ENCODE peak calls at places on chromosome 4, in seven cellular contexts. H is SJSA1, F is OCI-LY7, E is mesendoderm, O is IMR-90, D is left lung, N is Peyer's patch. X is an unnamed sample. For H3K4me1, the result is how much of the 10 kb centered on the place peaks cover.

GRCh38 chr4:4423706-4424498 is 37.0 kb downstream of the NSG1 start:
- DNase-seq in H (peak), F (no peak), E (no peak), O (no peak), D (no peak), N (peak), X (no peak)

GRCh38 chr4:188955066-188955465 is 815.8 kb downstream of the TRIML1 start:
- DNase-seq in H (no peak), F (no peak), E (no peak), O (no peak), D (no peak), N (no peak), X (no peak)

GRCh38 chr4:168864831-168865541 is 145.1 kb downstream of the CBR4 start:
- DNase-seq in H (no peak), F (no peak), E (peak), O (peak), D (no peak), N (no peak), X (no peak)

GRCh38 chr4:54746228-54746627 is 88.5 kb downstream of the KIT start:
- DNase-seq in H (no peak), F (no peak), E (no peak), O (no peak), D (no peak), N (no peak), X (no peak)

GRCh38 chr4:89906787-89907521 is 12.3 kb downstream of the MMRN1 start:
- DNase-seq in H (no peak), F (no peak), E (peak), O (no peak), D (no peak), N (no peak), X (no peak)

GRCh38 chr4:48780867-48781219 is 764 bp upstream of the FRYL start:
- DNase-seq in H (no peak), F (peak), E (no peak), O (peak), D (peak), N (peak), X (peak)

GRCh38 chr4:134885436-134885835 is 683.8 kb upstream of the PABPC4L start:
- DNase-seq in H (no peak), F (no peak), E (no peak), O (no peak), D (no peak), N (no peak), X (no peak)

GRCh38 chr4:182842104-182842600 is 75.0 kb downstream of the DCTD start:
- DNase-seq in H (no peak), F (no peak), E (no peak), O (no peak), D (no peak), N (no peak), X (no peak)

GRCh38 chr4:167537761-167538160 is 303.5 kb upstream of the SPOCK3 start:
- DNase-seq in H (no peak), F (no peak), E (no peak), O (no peak), D (no peak), N (no peak), X (no peak)

GRCh38 chr4:34972189-34972588 is 1272.1 kb downstream of the ARAP2 start:
- DNase-seq in H (no peak), F (no peak), E (no peak), O (no peak), D (no peak), N (no peak), X (no peak)

DNA sequence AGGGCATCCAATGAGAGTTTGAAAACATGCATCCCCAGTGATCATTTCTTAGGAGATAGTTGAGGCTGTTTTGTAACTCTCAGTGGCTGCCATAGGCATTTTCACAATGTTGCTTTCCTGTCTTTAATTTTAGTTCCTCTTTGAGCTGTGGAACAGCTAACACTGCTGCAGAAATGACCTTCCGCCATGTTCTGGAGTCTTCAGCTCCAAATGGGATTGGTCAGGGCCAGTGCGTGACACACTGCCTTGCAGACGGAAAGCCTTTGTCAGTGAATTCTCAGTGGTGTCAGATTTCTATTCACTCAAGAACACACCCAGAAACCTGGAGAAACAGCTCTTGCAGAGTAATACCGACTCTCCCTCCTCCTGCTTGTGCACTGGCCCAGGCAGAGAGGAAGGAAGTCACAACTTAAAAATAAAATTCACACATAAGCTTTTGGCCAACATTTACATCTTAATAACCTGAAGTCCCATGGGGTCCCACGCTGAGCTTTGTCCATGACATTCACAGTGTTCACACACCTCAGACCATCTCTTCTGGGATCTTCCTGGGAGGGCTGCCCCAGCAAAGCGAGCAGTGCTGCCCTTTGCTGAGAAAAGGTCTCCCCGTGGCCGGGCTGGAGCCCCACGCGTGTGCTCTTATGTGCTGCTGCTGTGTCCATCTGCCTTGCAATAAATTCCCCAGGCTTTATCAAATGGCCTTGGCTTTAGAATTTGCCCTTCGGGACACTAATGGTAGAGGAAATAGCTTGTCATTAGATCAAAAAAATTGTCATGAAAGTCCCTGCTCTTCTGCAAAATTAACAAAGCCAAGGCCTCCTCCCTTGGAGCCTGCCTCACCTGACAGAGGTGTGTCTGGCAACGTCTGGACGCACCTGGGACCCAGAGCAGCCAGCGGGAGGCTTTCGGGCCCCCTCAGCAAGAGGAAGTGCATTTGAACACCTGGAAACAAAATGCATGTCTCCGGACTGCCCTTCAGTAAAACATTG is 126.8 kb downstream of the IRF2 start:
- DNase-seq in H (no peak), F (peak), E (peak), O (peak), D (peak), N (peak), X (no peak)
- H3K27ac ChIP-seq in H (no peak), F (peak), E (no peak), O (peak), D (peak), N (peak), X (no peak)

GRCh38 chr4:113146876-113147358 is 97.5 kb downstream of the ANK2 start:
- DNase-seq in H (no peak), F (no peak), E (no peak), O (no peak), D (no peak), N (no peak), X (no peak)
- H3K4me3 ChIP-seq in H (peak), F (no peak), E (no peak), O (peak), D (peak), N (peak), X (no peak)

GRCh38 chr4:122898370-122899150 is 23.8 kb downstream of the NUDT6 start:
- DNase-seq in H (peak), F (no peak), E (no peak), O (peak), D (no peak), N (no peak), X (no peak)
- H3K4me1 ChIP-seq in H (under half), F (under half), E (under half), O (under half), D (under half), N (under half), X (under half)

GRCh38 chr4:38811307-38811706 is 6.7 kb upstream of the TLR1 start:
- DNase-seq in H (no peak), F (no peak), E (no peak), O (no peak), D (no peak), N (no peak), X (no peak)
- H3K27ac ChIP-seq in H (no peak), F (no peak), E (no peak), O (no peak), D (no peak), N (no peak), X (no peak)

GRCh38 chr4:53477666-53478065 is 100.2 kb downstream of the FIP1L1 start:
- DNase-seq in H (no peak), F (no peak), E (no peak), O (peak), D (no peak), N (no peak), X (no peak)

GRCh38 chr4:53474178-53474577 is 96.7 kb downstream of the FIP1L1 start:
- DNase-seq in H (no peak), F (no peak), E (no peak), O (no peak), D (no peak), N (no peak), X (no peak)

GRCh38 chr4:53478671-53479456 is 101.4 kb downstream of the FIP1L1 start:
- DNase-seq in H (no peak), F (no peak), E (no peak), O (peak), D (no peak), N (no peak), X (no peak)

GRCh38 chr4:53477038-53477565 is 99.7 kb downstream of the FIP1L1 start:
- DNase-seq in H (no peak), F (no peak), E (peak), O (peak), D (no peak), N (no peak), X (no peak)

DNA sequence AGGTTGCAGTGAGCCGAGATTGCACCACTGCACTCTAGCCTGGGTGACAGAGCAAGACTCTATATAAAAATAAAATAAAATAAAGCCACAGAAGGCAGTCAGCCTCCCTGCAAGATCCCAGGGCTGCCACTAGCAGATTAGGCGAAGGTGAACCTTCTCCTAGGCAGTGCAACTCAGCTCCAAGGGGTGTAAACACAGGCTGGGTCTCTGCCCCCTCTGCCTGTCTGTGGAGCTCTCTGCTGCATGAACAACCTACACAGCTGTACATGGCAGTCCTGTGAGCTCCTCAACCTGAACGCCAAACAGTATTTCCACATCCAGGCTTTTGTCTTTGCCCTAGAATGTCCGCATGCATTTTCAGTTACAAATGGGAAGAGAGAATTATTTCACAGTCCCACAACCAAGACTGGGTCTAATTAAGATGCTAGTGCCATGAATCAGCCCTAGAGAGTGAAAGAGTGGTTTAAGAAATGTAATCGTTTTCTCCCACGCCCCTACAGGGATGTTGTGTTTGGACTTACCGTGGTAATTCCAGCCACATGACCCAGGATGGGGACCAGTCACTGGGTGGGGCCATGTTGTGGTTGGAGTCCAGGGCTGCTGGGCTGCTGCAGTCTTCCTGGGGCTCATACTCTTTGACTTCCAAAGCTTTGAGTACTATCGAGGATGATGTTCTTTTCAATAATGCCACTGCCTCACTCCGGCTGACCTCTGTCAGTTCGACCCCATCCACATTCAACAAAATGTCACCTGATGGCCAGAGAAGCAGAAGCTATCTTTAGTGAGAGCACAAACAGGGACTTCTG is 99.0 kb downstream of the FIP1L1 start:
- DNase-seq in H (peak), F (no peak), E (peak), O (peak), D (no peak), N (no peak), X (no peak)
- H3K4me3 ChIP-seq in H (no peak), F (no peak), E (no peak), O (no peak), D (no peak), N (no peak), X (no peak)

X was measured in CD8-positive, alpha-beta T cell.